ENCODE peak calls at places on chromosomes 11 and 22, in eight cellular contexts. M, Y, G, P, W, B, U and F are unnamed samples. For H3K9me3, the result is how much of the 10 kb centered on the place peaks cover.

GRCh38 chr11:24637520-24637919 is 140.7 kb downstream of the LUZP2 start:
- DNase-seq in M (no peak), Y (no peak), G (peak), P (no peak), W (no peak), B (no peak), U (no peak), F (no peak)

GRCh38 chr11:110886241-110886640 is 174.0 kb upstream of the ARHGAP20 start:
- DNase-seq in M (peak), Y (no peak), G (no peak), P (no peak), W (no peak), B (no peak), U (no peak), F (no peak)

GRCh38 chr22:38317995-38318715 is 922 bp upstream of the CSNK1E start:
- DNase-seq in M (peak), Y (no peak), G (peak), P (peak), W (peak), B (peak), U (peak), F (peak)

GRCh38 chr22:20946080-20946986 is 20.7 kb upstream of the AIFM3 start:
- DNase-seq in M (no peak), Y (no peak), G (peak), P (no peak), W (no peak), B (no peak), U (no peak), F (no peak)

GRCh38 chr22:22421392-22421791 is 87.2 kb downstream of the ZNF280B start:
- DNase-seq in M (no peak), Y (no peak), G (no peak), P (no peak), W (no peak), B (no peak), U (no peak), F (no peak)

GRCh38 chr11:116927163-116927772 is 89.8 kb upstream of the APOA1 start:
- DNase-seq in M (no peak), Y (peak), G (peak), P (peak), W (no peak), B (no peak), U (no peak), F (no peak)

GRCh38 chr11:120024046-120024445 is 113.9 kb downstream of the TRIM29 start:
- DNase-seq in M (no peak), Y (no peak), G (no peak), P (no peak), W (no peak), B (no peak), U (no peak), F (no peak)

GRCh38 chr22:27880778-27881394 is 38.2 kb downstream of the PITPNB start:
- DNase-seq in M (peak), Y (peak), G (peak), P (peak), W (no peak), B (no peak), U (peak), F (peak)

GRCh38 chr11:66467756-66468155 is 1.1 kb downstream of the PELI3 start:
- DNase-seq in M (peak), Y (no peak), G (peak), P (no peak), W (no peak), B (no peak), U (no peak), F (no peak)

GRCh38 chr22:20904008-20904979 is 12.9 kb upstream of the CRKL start:
- DNase-seq in M (peak), Y (no peak), G (peak), P (peak), W (no peak), B (no peak), U (peak), F (no peak)

GRCh38 chr11:16902182-16902581 is 112.0 kb downstream of the PLEKHA7 start:
- DNase-seq in M (no peak), Y (no peak), G (peak), P (no peak), W (no peak), B (no peak), U (no peak), F (no peak)

GRCh38 chr11:69173925-69174591 is 18.3 kb downstream of the SMIM38 start:
- DNase-seq in M (peak), Y (no peak), G (no peak), P (no peak), W (no peak), B (no peak), U (no peak), F (no peak)

GRCh38 chr22:41612626-41613025 is 8.2 kb downstream of the DESI1 start:
- DNase-seq in M (no peak), Y (no peak), G (no peak), P (no peak), W (no peak), B (no peak), U (no peak), F (no peak)

GRCh38 chr22:46259374-46259773 is 3.8 kb downstream of the PKDREJ start:
- DNase-seq in M (no peak), Y (no peak), G (no peak), P (peak), W (no peak), B (no peak), U (no peak), F (no peak)

GRCh38 chr11:3944198-3944597 is 88.7 kb downstream of the STIM1 start:
- DNase-seq in M (no peak), Y (no peak), G (no peak), P (peak), W (no peak), B (peak), U (no peak), F (peak)

GRCh38 chr22:19977296-19978243 is 36.0 kb upstream of the TXNRD2 start:
- DNase-seq in M (no peak), Y (no peak), G (no peak), P (no peak), W (no peak), B (no peak), U (no peak), F (peak)

GRCh38 chr22:36577019-36577418 is 48.1 kb upstream of the EIF3D start:
- DNase-seq in M (peak), Y (no peak), G (peak), P (no peak), W (no peak), B (no peak), U (peak), F (no peak)

GRCh38 chr22:49100764-49101163 is 726.9 kb downstream of the BRD1 start:
- DNase-seq in M (no peak), Y (no peak), G (no peak), P (no peak), W (no peak), B (no peak), U (no peak), F (no peak)

GRCh38 chr11:61336171-61336935 is 3.3 kb downstream of the TKFC start:
- DNase-seq in M (peak), Y (peak), G (peak), P (peak), W (no peak), B (peak), U (peak), F (peak)
- TF ChIP-seq CTCF in M (peak), Y (peak), G (peak), P (peak), W (peak), B (peak), U (peak), F (peak)

DNA sequence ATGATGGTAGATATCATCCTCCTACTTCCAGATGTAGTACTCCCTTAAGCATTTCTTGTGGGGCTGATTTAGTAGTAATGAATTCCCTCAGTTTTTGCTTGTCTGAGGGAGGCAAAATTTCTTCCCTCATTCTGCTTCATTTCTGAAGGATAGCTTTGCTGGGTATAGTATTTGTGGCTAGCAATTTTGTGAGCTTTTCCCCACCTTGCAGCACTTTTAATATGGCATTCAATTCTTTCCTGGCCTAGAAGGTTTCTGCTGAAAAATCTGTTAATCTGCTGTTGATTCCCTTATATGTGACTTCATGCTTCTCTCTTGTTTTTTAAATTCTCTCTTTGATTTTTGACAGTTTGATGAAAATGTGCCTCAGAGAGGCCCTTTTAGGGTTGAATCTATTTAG is 50.4 kb downstream of the KCNQ1OT1 start:
- DNase-seq in M (no peak), Y (no peak), G (no peak), P (no peak), W (no peak), B (no peak), U (no peak), F (no peak)
- H3K9me3 ChIP-seq in M (under half), Y (under half), G (under half), P (half or more), W (half or more), B (half or more), U (half or more), F (under half)

GRCh38 chr22:39375646-39376045 is 23.9 kb upstream of the TAB1 start:
- DNase-seq in M (no peak), Y (no peak), G (no peak), P (no peak), W (no peak), B (no peak), U (no peak), F (no peak)

GRCh38 chr22:39380331-39380730 is 19.2 kb upstream of the TAB1 start:
- DNase-seq in M (no peak), Y (no peak), G (no peak), P (no peak), W (no peak), B (no peak), U (no peak), F (no peak)

GRCh38 chr22:39369186-39369585 is 19.4 kb downstream of the SYNGR1 start:
- DNase-seq in M (no peak), Y (no peak), G (no peak), P (no peak), W (no peak), B (no peak), U (no peak), F (no peak)

GRCh38 chr22:39374191-39374590 is 24.4 kb downstream of the SYNGR1 start:
- DNase-seq in M (no peak), Y (no peak), G (no peak), P (no peak), W (no peak), B (no peak), U (no peak), F (no peak)

DNA sequence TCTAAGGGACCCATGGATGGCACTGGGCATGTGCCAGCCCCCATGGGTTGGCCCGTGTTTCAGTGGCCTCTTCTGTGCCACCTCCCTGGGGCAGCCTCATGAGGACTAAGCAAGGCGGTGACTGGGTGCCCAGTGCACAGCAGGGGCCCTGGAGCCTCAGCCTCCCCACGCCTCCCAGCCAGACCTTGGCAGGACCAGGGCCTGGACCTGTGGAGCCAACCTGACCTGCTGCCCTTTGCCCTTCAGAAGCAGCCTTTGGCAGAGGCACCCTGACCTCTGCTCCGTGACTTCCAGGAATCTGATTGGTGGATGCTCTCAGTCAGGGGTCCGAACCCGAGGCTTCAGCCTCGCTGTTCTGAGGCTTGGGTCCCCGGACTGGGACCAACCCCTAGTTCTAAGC is 24.8 kb upstream of the TAB1 start:
- DNase-seq in M (no peak), Y (no peak), G (no peak), P (no peak), W (no peak), B (no peak), U (no peak), F (no peak)
- TF ChIP-seq CTCF in M (no peak), Y (no peak), G (no peak), P (no peak), W (no peak), B (no peak), U (no peak), F (no peak)

GRCh38 chr22:47495102-47495501 is 732.7 kb downstream of the TBC1D22A start:
- DNase-seq in M (no peak), Y (peak), G (no peak), P (no peak), W (no peak), B (no peak), U (no peak), F (no peak)

GRCh38 chr22:47504962-47505361 is 742.5 kb downstream of the TBC1D22A start:
- DNase-seq in M (no peak), Y (no peak), G (no peak), P (no peak), W (no peak), B (no peak), U (no peak), F (no peak)

GRCh38 chr22:47497666-47498065 is 735.2 kb downstream of the TBC1D22A start:
- DNase-seq in M (no peak), Y (no peak), G (no peak), P (no peak), W (no peak), B (no peak), U (no peak), F (no peak)

DNA sequence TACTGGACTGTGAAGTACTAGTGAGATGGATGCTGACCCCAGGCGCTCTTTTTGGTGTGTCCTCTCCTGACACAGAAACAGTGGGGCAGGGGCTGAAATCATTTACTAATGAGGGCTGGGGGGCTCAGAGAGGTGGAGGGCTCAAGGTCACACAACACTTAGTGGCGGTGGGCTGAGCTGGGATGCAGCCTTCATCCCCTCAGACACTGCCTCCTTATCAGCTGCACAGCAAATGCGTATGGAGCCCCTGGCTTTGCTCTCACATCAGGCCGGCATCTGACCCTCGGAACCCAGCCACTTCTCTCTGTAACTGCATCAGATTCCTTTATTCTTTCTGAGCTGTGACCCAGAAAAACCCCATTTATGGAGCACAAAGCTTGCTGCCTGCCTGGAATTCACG is 736.5 kb downstream of the TBC1D22A start:
- DNase-seq in M (no peak), Y (no peak), G (no peak), P (no peak), W (no peak), B (no peak), U (no peak), F (no peak)
- H3K9me3 ChIP-seq in M (under half), Y (under half), G (under half), P (under half), W (under half), B (under half), U (under half), F (under half)

DNA sequence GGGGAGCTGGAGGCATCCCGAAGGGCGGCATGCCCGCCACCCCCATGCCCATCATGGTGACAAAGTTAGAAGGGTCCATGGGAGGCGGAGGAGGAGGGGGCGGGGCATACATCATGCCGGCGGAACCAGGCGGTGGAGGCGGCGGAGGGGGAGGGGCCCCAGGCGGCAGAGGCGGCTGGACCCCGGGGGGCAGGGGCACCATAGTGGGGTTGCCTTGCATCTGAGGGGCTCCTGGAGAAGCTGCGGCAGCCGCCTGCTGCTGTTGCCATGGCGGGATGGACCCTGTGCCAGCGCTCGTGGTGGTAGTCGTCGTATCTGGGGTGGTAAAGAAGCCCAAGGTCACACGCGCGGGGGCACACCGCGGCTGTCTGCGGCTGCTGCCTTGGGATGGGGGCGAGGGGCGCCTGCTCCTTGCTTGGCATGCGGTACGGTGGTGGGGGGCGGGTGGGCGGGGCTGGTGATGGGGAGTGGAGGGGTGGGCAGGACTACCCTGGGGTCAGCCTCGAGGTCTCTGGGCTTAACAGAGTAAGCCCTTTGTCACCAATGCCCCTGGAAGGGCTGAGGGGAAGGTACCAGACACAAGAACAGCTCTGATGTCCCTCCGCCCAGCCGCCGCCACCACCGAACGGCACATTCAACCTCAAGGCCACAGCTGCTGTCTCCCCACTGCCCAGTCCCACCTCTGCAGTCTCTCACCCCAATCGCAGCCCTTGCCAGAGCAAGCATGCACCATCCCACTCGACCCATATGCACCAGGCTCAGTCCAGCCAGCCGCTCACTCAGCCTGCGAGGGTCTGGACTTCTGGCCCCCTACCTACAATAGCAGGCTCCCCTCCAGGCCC is 6.3 kb upstream of the PYGM start:
- DNase-seq in M (no peak), Y (no peak), G (no peak), P (no peak), W (no peak), B (no peak), U (no peak), F (no peak)
- TF ChIP-seq CTCF in M (no peak), Y (no peak), G (no peak), P (no peak), W (no peak), B (no peak), U (no peak), F (no peak)